ENCODE peak calls at places on chromosomes 7 and 10, in six cellular contexts. One of them, this sample, is unnamed. For H3K4me1, the result is how much of the 10 kb centered on the place peaks cover.

GRCh38 chr10:132542086-132542775 is 4.6 kb downstream of the INPP5A start:
- DNase-seq in spleen: peak
- DNase-seq in right lobe of liver: peak
- DNase-seq in suprapubic skin: peak
- DNase-seq in HepG2: no peak
- DNase-seq in ovary: peak
- DNase-seq in this sample: no peak

GRCh38 chr10:3165196-3165595 is 7.4 kb downstream of the PITRM1 start:
- DNase-seq in ovary: no peak
- DNase-seq in right lobe of liver: no peak
- DNase-seq in HepG2: no peak
- DNase-seq in spleen: no peak
- DNase-seq in suprapubic skin: no peak
- DNase-seq in this sample: no peak

GRCh38 chr10:98394855-98395440 is 20.0 kb downstream of the PYROXD2 start:
- DNase-seq in spleen: no peak
- DNase-seq in right lobe of liver: no peak
- DNase-seq in HepG2: no peak
- DNase-seq in ovary: no peak
- DNase-seq in suprapubic skin: no peak
- DNase-seq in this sample: no peak

GRCh38 chr7:7504910-7505704 is 30.6 kb downstream of the COL28A1 start:
- DNase-seq in spleen: no peak
- DNase-seq in HepG2: no peak
- DNase-seq in ovary: no peak
- DNase-seq in right lobe of liver: no peak
- DNase-seq in suprapubic skin: no peak
- DNase-seq in this sample: no peak

GRCh38 chr10:10914129-10914528 is 103.5 kb upstream of the CELF2 start:
- DNase-seq in spleen: no peak
- DNase-seq in right lobe of liver: no peak
- DNase-seq in ovary: peak
- DNase-seq in HepG2: no peak
- DNase-seq in suprapubic skin: no peak
- DNase-seq in this sample: no peak

GRCh38 chr7:53350241-53350640 is 314.8 kb downstream of the POM121L12 start:
- DNase-seq in ovary: peak
- DNase-seq in suprapubic skin: no peak
- DNase-seq in spleen: no peak
- DNase-seq in right lobe of liver: peak
- DNase-seq in HepG2: no peak
- DNase-seq in this sample: peak

GRCh38 chr10:89242340-89242680 is 9.3 kb downstream of the LIPA start:
- DNase-seq in right lobe of liver: no peak
- DNase-seq in suprapubic skin: no peak
- DNase-seq in spleen: no peak
- DNase-seq in ovary: no peak
- DNase-seq in HepG2: peak
- DNase-seq in this sample: no peak

GRCh38 chr10:93445097-93445960 is 36.8 kb downstream of the MYOF start:
- DNase-seq in right lobe of liver: peak
- DNase-seq in spleen: no peak
- DNase-seq in suprapubic skin: peak
- DNase-seq in HepG2: peak
- DNase-seq in ovary: peak
- DNase-seq in this sample: peak

GRCh38 chr7:141920281-141920680 is 4.1 kb downstream of the OR9A4 start:
- DNase-seq in spleen: no peak
- DNase-seq in suprapubic skin: no peak
- DNase-seq in right lobe of liver: no peak
- DNase-seq in HepG2: no peak
- DNase-seq in ovary: no peak
- DNase-seq in this sample: no peak

GRCh38 chr7:29565982-29566746 is 2.5 kb downstream of the PRR15 start:
- DNase-seq in suprapubic skin: peak
- DNase-seq in spleen: peak
- DNase-seq in HepG2: no peak
- DNase-seq in ovary: peak
- DNase-seq in right lobe of liver: peak
- DNase-seq in this sample: no peak

GRCh38 chr7:88566174-88566729 is 193.2 kb upstream of the ZNF804B start:
- DNase-seq in right lobe of liver: no peak
- DNase-seq in HepG2: no peak
- DNase-seq in suprapubic skin: no peak
- DNase-seq in ovary: no peak
- DNase-seq in spleen: no peak
- DNase-seq in this sample: peak

GRCh38 chr10:125132331-125132730 is 28.0 kb downstream of the CTBP2 start:
- DNase-seq in right lobe of liver: no peak
- DNase-seq in spleen: peak
- DNase-seq in ovary: no peak
- DNase-seq in suprapubic skin: no peak
- DNase-seq in HepG2: no peak
- DNase-seq in this sample: no peak

GRCh38 chr7:146690987-146691386 is 574.4 kb downstream of the CNTNAP2 start:
- DNase-seq in ovary: no peak
- DNase-seq in suprapubic skin: no peak
- DNase-seq in spleen: no peak
- DNase-seq in right lobe of liver: no peak
- DNase-seq in HepG2: no peak
- DNase-seq in this sample: no peak

GRCh38 chr10:104339469-104340098 is 1.3 kb upstream of the ITPRIP start:
- DNase-seq in HepG2: peak
- DNase-seq in spleen: no peak
- DNase-seq in ovary: peak
- DNase-seq in right lobe of liver: no peak
- DNase-seq in suprapubic skin: no peak
- DNase-seq in this sample: peak

GRCh38 chr10:79310911-79311573 is 36.2 kb upstream of the PPIF start:
- DNase-seq in HepG2: no peak
- DNase-seq in suprapubic skin: no peak
- DNase-seq in spleen: peak
- DNase-seq in ovary: no peak
- DNase-seq in right lobe of liver: peak
- DNase-seq in this sample: no peak

GRCh38 chr7:112985377-112985987 is 101.1 kb downstream of the GPR85 start:
- DNase-seq in ovary: no peak
- DNase-seq in spleen: no peak
- DNase-seq in right lobe of liver: no peak
- DNase-seq in HepG2: no peak
- DNase-seq in suprapubic skin: no peak
- DNase-seq in this sample: no peak

GRCh38 chr10:101682172-101682825 is 12.7 kb downstream of the FBXW4 start:
- DNase-seq in right lobe of liver: no peak
- DNase-seq in ovary: no peak
- DNase-seq in spleen: no peak
- DNase-seq in HepG2: no peak
- DNase-seq in suprapubic skin: no peak
- DNase-seq in this sample: no peak

GRCh38 chr10:114357591-114357990 is 46.7 kb downstream of the AFAP1L2 start:
- DNase-seq in right lobe of liver: no peak
- DNase-seq in HepG2: no peak
- DNase-seq in ovary: no peak
- DNase-seq in spleen: no peak
- DNase-seq in suprapubic skin: no peak
- DNase-seq in this sample: no peak
- TF ChIP-seq POLR2A in right lobe of liver: no peak
- TF ChIP-seq POLR2A in HepG2: no peak
- TF ChIP-seq POLR2A in ovary: no peak
- TF ChIP-seq POLR2A in spleen: no peak
- TF ChIP-seq POLR2A in suprapubic skin: no peak
- TF ChIP-seq POLR2A in this sample: no peak

DNA sequence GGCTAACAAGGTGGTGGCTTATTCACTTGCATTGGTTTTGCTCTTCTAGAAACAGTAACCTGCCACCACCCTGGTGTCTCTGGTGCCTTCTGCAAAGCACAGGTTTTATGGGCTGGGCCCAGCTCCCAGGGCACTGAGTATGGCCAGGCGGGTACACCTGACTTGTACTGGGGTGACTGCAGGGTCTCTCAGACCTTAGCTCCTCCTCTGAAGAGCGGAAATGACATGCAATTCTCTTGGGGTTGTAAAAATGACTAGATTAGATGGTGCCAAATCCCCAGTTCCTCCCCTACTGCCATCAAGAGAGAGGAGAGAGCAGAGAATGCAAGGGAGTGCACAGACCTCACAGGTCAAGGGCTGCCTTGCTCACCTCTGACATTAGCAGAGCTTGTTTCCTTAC is 14.7 kb downstream of the ESYT2 start:
- DNase-seq in spleen: no peak
- DNase-seq in HepG2: no peak
- DNase-seq in suprapubic skin: no peak
- DNase-seq in ovary: no peak
- DNase-seq in right lobe of liver: no peak
- DNase-seq in this sample: no peak
- H3K4me1 ChIP-seq in spleen: under half
- H3K4me1 ChIP-seq in HepG2: half or more
- H3K4me1 ChIP-seq in suprapubic skin: half or more
- H3K4me1 ChIP-seq in ovary: under half
- H3K4me1 ChIP-seq in right lobe of liver: under half
- H3K4me1 ChIP-seq in this sample: half or more

GRCh38 chr7:101123703-101124068 is 3.2 kb upstream of the SERPINE1 start:
- DNase-seq in suprapubic skin: no peak
- DNase-seq in right lobe of liver: no peak
- DNase-seq in ovary: no peak
- DNase-seq in spleen: no peak
- DNase-seq in HepG2: no peak
- DNase-seq in this sample: no peak

GRCh38 chr7:101120315-101120714 is 6.6 kb upstream of the SERPINE1 start:
- DNase-seq in spleen: no peak
- DNase-seq in right lobe of liver: no peak
- DNase-seq in ovary: no peak
- DNase-seq in HepG2: no peak
- DNase-seq in suprapubic skin: no peak
- DNase-seq in this sample: no peak

GRCh38 chr7:101124376-101125056 is 2.4 kb upstream of the SERPINE1 start:
- DNase-seq in spleen: no peak
- DNase-seq in ovary: no peak
- DNase-seq in right lobe of liver: no peak
- DNase-seq in suprapubic skin: no peak
- DNase-seq in HepG2: peak
- DNase-seq in this sample: no peak

GRCh38 chr7:101122933-101123702 is 3.8 kb upstream of the SERPINE1 start:
- DNase-seq in right lobe of liver: no peak
- DNase-seq in HepG2: peak
- DNase-seq in suprapubic skin: no peak
- DNase-seq in spleen: no peak
- DNase-seq in ovary: no peak
- DNase-seq in this sample: no peak

DNA sequence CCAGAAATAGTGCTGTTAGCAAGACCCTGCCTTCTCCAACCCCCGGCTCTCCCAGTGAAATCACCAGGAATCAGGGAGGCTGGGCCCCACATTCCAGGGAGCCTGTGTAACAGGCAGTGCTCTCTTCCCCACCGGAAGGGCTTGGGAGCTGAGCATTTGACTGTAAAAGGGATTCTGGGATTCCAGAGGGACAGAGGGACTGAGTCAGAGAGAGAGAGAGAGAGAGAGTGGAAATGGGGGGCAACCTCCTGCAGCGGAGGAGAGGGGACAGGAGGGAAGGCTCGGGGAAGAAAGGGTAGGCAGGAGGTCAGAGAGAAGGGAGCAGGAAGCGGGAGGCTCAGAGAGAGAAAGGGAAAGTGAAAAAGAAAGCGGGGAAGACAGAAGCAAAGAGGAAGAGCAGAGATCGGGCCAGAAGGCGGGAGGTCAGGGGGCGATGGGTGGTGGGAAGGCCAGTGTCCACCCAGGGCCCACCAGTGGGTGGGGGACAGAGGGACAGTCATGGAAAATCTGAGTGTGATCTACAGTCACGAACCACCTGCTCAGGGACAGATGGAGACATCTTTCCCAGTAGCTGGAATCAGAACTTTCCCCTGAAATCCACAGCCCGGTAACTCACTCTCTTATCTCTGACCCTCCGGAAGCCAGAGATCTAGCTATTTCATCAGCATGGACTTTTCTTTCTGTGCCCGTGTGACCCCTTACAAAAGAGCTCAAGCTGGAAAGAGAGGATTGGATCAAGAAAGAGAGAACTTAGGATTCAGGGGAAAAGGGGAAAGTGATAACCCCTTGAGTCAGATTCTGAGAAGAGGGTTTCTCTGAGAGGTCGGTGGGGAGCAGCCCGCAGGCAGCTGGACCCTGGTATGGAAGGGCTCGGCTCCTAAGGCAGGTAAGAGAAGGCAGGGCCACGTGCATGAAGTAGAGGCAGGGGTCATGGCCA is 4.6 kb upstream of the SERPINE1 start:
- DNase-seq in ovary: peak
- DNase-seq in right lobe of liver: peak
- DNase-seq in suprapubic skin: peak
- DNase-seq in spleen: no peak
- DNase-seq in HepG2: peak
- DNase-seq in this sample: peak
- TF ChIP-seq POLR2A in ovary: peak
- TF ChIP-seq POLR2A in right lobe of liver: peak
- TF ChIP-seq POLR2A in suprapubic skin: no peak
- TF ChIP-seq POLR2A in spleen: no peak
- TF ChIP-seq POLR2A in HepG2: peak
- TF ChIP-seq POLR2A in this sample: no peak

GRCh38 chr7:55555160-55555559 is 17.1 kb downstream of the VOPP1 start:
- DNase-seq in suprapubic skin: no peak
- DNase-seq in ovary: no peak
- DNase-seq in spleen: no peak
- DNase-seq in HepG2: no peak
- DNase-seq in right lobe of liver: no peak
- DNase-seq in this sample: no peak

GRCh38 chr7:55556031-55556430 is 16.3 kb downstream of the VOPP1 start:
- DNase-seq in HepG2: no peak
- DNase-seq in right lobe of liver: no peak
- DNase-seq in spleen: no peak
- DNase-seq in suprapubic skin: no peak
- DNase-seq in ovary: no peak
- DNase-seq in this sample: no peak

GRCh38 chr7:55556492-55556891 is 15.8 kb downstream of the VOPP1 start:
- DNase-seq in suprapubic skin: no peak
- DNase-seq in right lobe of liver: no peak
- DNase-seq in spleen: no peak
- DNase-seq in HepG2: no peak
- DNase-seq in ovary: no peak
- DNase-seq in this sample: no peak

GRCh38 chr7:55558962-55559920 is 13.1 kb downstream of the VOPP1 start:
- DNase-seq in ovary: no peak
- DNase-seq in spleen: no peak
- DNase-seq in suprapubic skin: no peak
- DNase-seq in HepG2: no peak
- DNase-seq in right lobe of liver: no peak
- DNase-seq in this sample: no peak

DNA sequence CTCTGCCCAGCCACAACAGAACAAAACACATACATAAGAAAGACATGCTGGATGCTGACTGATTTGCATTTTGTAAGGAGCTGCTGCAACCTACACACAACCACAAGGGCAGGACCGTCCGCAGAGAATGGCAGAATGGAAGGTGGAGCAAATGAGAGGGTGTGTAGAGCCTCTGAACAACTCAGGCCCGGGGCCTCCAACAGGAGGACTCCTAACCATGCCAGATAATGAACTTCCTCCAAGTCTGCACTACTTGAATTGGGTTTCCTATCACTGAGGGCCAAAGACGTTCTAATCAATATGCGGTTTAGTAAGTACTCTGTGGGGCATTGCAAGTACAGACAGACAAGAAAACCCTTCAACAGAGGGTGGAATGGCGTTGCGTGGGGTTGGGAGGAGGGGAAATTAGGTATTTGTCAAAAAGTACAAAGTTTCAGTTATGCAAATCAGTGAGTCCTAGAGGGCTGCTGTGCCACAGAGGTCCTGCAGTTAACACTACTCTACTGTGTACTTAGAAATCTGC is 14.6 kb downstream of the VOPP1 start:
- DNase-seq in spleen: no peak
- DNase-seq in suprapubic skin: no peak
- DNase-seq in HepG2: no peak
- DNase-seq in right lobe of liver: no peak
- DNase-seq in ovary: no peak
- DNase-seq in this sample: no peak
- H3K4me1 ChIP-seq in spleen: under half
- H3K4me1 ChIP-seq in suprapubic skin: under half
- H3K4me1 ChIP-seq in HepG2: under half
- H3K4me1 ChIP-seq in right lobe of liver: under half
- H3K4me1 ChIP-seq in ovary: under half
- H3K4me1 ChIP-seq in this sample: under half